ENCODE peak calls at places on chromosomes 13 and 19, in five cellular contexts. X is NCI-H2171 treated with DMSO at 0.1 percent for 48 hours; T is stimulated activated CD8-positive, alpha-beta memory T cell treated with anti-CD3 and anti-CD28 coated beads, Interleukin-4, amount 100 ng/mL, for 1 hour; N is EL; A is T-helper 9 cell. J is an unnamed sample.

GRCh38 chr13:60162096-60162495 is 1.6 kb downstream of the DIAPH3 start:
- DNase-seq in A (no peak), X (no peak), T (no peak), N (peak; percentile 24), J (no peak)

GRCh38 chr13:98879127-98879520 is 98.7 kb downstream of the DOCK9 start:
- DNase-seq in A (no peak), T (no peak), N (no peak), X (no peak), J (no peak)

GRCh38 chr19:3586124-3586626 is 897 bp downstream of the GIPC3 start:
- DNase-seq in X (no peak), A (peak; percentile 43), N (no peak), T (no peak), J (no peak)

GRCh38 chr13:78604782-78605611 is 1.6 kb upstream of the POU4F1 start:
- DNase-seq in X (peak; percentile 85), T (no peak), N (peak; percentile 25), A (no peak), J (no peak)

GRCh38 chr19:52638601-52639000 is 446 bp upstream of the ZNF83 start:
- DNase-seq in X (no peak), T (no peak), A (peak; percentile 2), N (peak; percentile 83), J (no peak)

GRCh38 chr19:6674868-6675305 is 4.9 kb upstream of the TNFSF14 start:
- DNase-seq in N (peak; percentile 79), A (peak; percentile 70), X (no peak), T (peak; percentile 81), J (peak; percentile 73)

GRCh38 chr19:6572217-6572616 is 18.7 kb downstream of the CD70 start:
- DNase-seq in X (no peak), N (no peak), A (no peak), T (no peak), J (peak; percentile 28)

GRCh38 chr13:50635504-50635903 is 208.0 kb downstream of the DLEU7 start:
- DNase-seq in A (no peak), X (no peak), T (no peak), N (no peak), J (no peak)

GRCh38 chr13:94419304-94419943 is 60.1 kb downstream of the DCT start:
- DNase-seq in N (peak; percentile 18), A (no peak), T (no peak), X (no peak), J (no peak)

GRCh38 chr13:62512194-62513141 is 1096.8 kb upstream of the PCDH20 start:
- DNase-seq in N (peak; percentile 2), A (no peak), X (peak; percentile 30), T (no peak), J (peak; percentile 14)

GRCh38 chr19:3604227-3604986 is 2.3 kb downstream of the TBXA2R start:
- DNase-seq in X (no peak), T (no peak), A (no peak), N (no peak), J (no peak)